ENCODE peak calls at places on chromosomes 3 and 15, in four cellular contexts. K is endothelial cell of umbilical vein, B is IMR-90, J is K562. N is an unnamed sample.

GRCh38 chr3:81459733-81460132 is 301.7 kb downstream of the GBE1 start:
- DNase-seq in K (no peak), J (no peak), B (no peak), N (no peak)

GRCh38 chr3:77648214-77648613 is 608.3 kb downstream of the ROBO2 start:
- DNase-seq in K (no peak), J (no peak), B (no peak), N (no peak)

GRCh38 chr3:11624161-11624560 is 19.6 kb downstream of the VGLL4 start:
- DNase-seq in J (no peak), B (peak; percentile 61), K (peak; percentile 42), N (no peak)

GRCh38 chr3:141021261-141021660 is 29.9 kb upstream of the SPSB4 start:
- DNase-seq in J (no peak), K (no peak), B (no peak), N (no peak)

GRCh38 chr15:31467361-31467760 is 140.7 kb downstream of the KLF13 start:
- DNase-seq in K (no peak), B (no peak), J (no peak), N (no peak)

GRCh38 chr15:88076246-88076645 is 180.3 kb downstream of the NTRK3 start:
- DNase-seq in B (no peak), J (no peak), K (no peak), N (no peak)

GRCh38 chr15:85770014-85770721 is 24.6 kb downstream of the KLHL25 start:
- DNase-seq in B (no peak), K (no peak), J (no peak), N (no peak)

GRCh38 chr15:51234181-51234927 is 104.0 kb downstream of the CYP19A1 start:
- DNase-seq in K (no peak), J (no peak), B (no peak), N (no peak)

GRCh38 chr3:186239321-186239720 is 122.7 kb downstream of the DGKG start:
- DNase-seq in K (no peak), B (no peak), J (no peak), N (no peak)

GRCh38 chr15:49314729-49315128 is 108.3 kb upstream of the FGF7 start:
- DNase-seq in K (no peak), J (no peak), B (no peak), N (no peak)

GRCh38 chr3:126156468-126156867 is 23.9 kb downstream of the ALDH1L1 start:
- DNase-seq in J (peak; percentile 27), K (no peak), B (no peak), N (no peak)

GRCh38 chr3:57029924-57030323 is 30.5 kb upstream of the SPATA12 start:
- DNase-seq in J (peak; percentile 8), B (no peak), K (no peak), N (no peak)

GRCh38 chr3:169339386-169339785 is 324.1 kb downstream of the MECOM start:
- DNase-seq in J (no peak), B (no peak), K (no peak), N (no peak)

GRCh38 chr15:61796056-61796455 is 264.2 kb downstream of the VPS13C start:
- DNase-seq in B (peak; percentile 4), J (no peak), K (no peak), N (peak; percentile 55)

GRCh38 chr15:70142322-70143191 is 44.8 kb upstream of the TLE3 start:
- DNase-seq in K (peak; percentile 75), J (peak; percentile 12), B (peak; percentile 85), N (no peak)

DNA sequence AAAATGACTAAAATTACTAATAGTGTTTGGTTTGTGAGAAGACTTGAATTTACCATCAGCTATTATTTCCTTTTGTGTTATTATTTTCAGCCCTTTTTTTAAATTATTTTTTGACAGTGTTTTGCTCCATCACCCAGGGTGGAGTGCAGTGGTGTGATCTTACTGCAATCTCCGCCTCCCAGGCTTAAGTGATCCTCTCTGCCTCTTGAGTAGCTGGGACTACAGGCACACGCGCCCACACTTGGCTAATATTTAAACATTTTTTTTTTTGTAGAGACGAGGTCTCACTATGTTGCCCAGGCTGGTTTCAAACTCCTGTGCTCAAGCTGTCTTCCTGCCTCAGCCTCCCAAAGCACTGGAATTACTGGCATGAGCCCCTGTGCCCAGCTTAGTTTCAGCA is 31.7 kb upstream of the UTS2B start:
- DNase-seq in B (no peak), K (no peak), J (no peak), N (no peak)
- H3K9me1 ChIP-seq in B (peaks cover 12% of the 10 kb centered on the region), K (no peaks in the 10 kb centered on the region), J (no peaks in the 10 kb centered on the region), N (no peaks in the 10 kb centered on the region)

GRCh38 chr3:12926660-12927059 is 85.3 kb upstream of the RPL32 start:
- DNase-seq in J (no peak), B (no peak), K (no peak), N (no peak)

GRCh38 chr3:12922881-12923431 is 81.6 kb upstream of the RPL32 start:
- DNase-seq in B (no peak), K (peak; percentile 25), J (peak; percentile 26), N (no peak)

GRCh38 chr3:12924437-12924836 is 83.1 kb upstream of the RPL32 start:
- DNase-seq in K (no peak), B (no peak), J (no peak), N (no peak)

GRCh38 chr3:12922299-12922698 is 80.9 kb upstream of the RPL32 start:
- DNase-seq in B (peak; percentile 15), J (no peak), K (peak; percentile 21), N (no peak)

DNA sequence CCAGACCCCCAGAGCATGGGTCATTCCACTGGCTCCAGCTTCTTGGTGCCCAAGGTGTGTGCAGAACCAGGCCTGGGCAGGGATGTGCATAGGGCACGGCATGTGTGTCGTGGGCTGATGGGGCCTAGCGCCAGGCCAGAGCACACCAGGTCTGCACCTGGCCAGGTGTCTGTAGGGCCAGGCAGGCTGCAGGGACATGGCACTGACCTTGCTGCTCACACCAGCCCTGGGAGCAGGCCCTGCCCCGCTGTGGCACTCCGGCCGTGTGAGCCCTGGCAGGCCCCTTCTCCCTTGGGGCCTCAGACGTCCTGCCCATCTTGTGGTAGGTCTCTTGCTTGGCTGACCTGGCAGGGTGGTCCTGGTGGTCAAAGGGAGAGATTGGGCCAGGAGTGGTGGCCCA is 84.3 kb upstream of the RPL32 start:
- DNase-seq in K (no peak), B (no peak), J (no peak), N (no peak)
- H4K20me1 ChIP-seq in K (no peaks in the 10 kb centered on the region), B (peaks cover 12% of the 10 kb centered on the region), J (peaks cover 14% of the 10 kb centered on the region), N (peaks cover 2% of the 10 kb centered on the region)

GRCh38 chr3:98199020-98199419 is 32.5 kb downstream of the OR5H15 start:
- DNase-seq in B (no peak), J (no peak), K (no peak), N (no peak)
- H3K9me1 ChIP-seq in B (no peaks in the 10 kb centered on the region), J (no peaks in the 10 kb centered on the region), K (no peaks in the 10 kb centered on the region), N (no peaks in the 10 kb centered on the region)

GRCh38 chr3:137768021-137768360 is 3.9 kb downstream of the SOX14 start:
- DNase-seq in B (no peak), J (no peak), K (no peak), N (no peak)
- H4K20me1 ChIP-seq in B (no peaks in the 10 kb centered on the region), J (no peaks in the 10 kb centered on the region), K (no peaks in the 10 kb centered on the region), N (peaks cover 3% of the 10 kb centered on the region)

GRCh38 chr3:164236856-164237255 is 841.4 kb downstream of the SI start:
- DNase-seq in B (no peak), J (no peak), K (no peak), N (no peak)

GRCh38 chr3:164230385-164231094 is 847.8 kb downstream of the SI start:
- DNase-seq in J (no peak), K (no peak), B (no peak), N (no peak)

GRCh38 chr3:164235239-164235728 is 843.0 kb downstream of the SI start:
- DNase-seq in B (no peak), K (no peak), J (no peak), N (no peak)

GRCh38 chr3:164233951-164234350 is 844.3 kb downstream of the SI start:
- DNase-seq in B (no peak), K (no peak), J (no peak), N (no peak)

DNA sequence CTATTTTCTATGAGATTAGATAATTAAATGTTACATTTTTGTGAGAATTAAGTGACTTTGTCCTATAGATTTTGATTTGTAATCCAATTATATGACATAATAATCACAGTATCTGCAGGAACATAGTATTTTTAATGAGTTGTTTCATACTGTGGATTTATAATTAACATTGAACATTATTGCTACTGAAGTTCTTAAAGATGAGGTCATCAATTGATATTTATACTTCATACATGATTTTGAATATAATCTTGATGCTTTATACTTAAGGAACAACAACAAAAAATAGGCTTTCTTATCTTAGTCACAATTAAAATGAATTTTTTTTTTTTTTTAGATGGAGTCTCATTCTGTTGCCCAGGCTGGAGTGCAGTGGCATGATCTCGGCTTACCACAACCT is 846.6 kb downstream of the SI start:
- DNase-seq in K (no peak), J (no peak), B (no peak), N (no peak)
- H3K9me1 ChIP-seq in K (no peaks in the 10 kb centered on the region), J (no peaks in the 10 kb centered on the region), B (no peaks in the 10 kb centered on the region), N (no peaks in the 10 kb centered on the region)

DNA sequence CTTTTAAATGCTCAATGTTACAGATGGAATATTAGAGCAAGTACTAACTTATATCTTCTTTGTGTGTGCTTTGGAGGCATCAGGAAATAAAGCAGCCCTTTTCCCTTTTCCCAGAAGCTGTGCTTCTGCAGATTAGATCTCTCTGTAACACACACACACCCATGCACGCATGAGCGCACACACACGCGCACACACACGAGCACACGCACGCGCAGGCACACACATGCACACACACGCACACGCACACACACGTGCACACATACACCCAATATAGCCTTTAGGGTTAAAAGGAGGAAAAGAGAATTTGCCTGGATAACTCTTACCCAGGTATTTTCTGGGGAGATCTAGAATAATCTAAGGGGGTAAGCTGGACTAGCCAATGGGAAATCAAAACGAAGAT is 56.9 kb downstream of the TFRC start:
- DNase-seq in K (no peak), B (no peak), J (no peak), N (no peak)
- H4K20me1 ChIP-seq in K (no peaks in the 10 kb centered on the region), B (no peaks in the 10 kb centered on the region), J (no peaks in the 10 kb centered on the region), N (no peaks in the 10 kb centered on the region)

DNA sequence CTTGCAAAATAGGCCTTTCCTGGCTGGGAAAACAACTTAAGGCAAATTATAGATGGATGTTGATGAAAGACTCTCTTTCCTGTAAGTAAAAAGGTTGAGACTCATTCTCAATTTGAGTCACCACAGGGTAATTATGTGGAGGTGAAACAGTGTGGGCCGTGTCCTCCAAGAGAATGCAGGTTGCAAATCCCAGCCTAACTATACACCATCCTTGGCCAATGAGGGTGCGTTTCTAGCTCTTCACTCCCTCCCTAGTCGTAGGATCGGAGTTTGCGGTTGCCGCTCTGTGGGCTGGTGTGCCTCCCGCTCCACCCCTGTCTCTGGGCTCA is 259.9 kb downstream of the PLCL2 start:
- DNase-seq in J (no peak), B (no peak), K (no peak), N (no peak)
- H3K9me1 ChIP-seq in J (no peaks in the 10 kb centered on the region), B (no peaks in the 10 kb centered on the region), K (no peaks in the 10 kb centered on the region), N (no peaks in the 10 kb centered on the region)

DNA sequence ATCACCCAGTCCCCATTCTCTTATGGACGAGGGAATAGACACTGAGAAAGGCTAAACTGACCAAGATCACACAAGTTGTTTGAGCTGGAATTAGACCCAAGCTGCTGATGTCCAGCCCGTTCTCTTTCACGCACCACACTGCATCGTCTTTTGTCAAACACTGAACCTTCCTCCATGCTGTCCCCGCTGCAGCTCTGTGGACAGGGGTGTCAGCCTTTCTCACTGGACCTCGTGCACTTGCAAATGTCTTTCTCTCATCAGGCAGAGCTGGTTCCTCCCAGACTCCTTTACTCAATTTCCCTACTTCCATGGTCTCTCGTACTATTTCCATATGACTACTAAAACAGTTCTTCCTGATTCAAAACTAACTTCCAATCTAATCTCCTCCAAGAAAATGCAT is 161.6 kb downstream of the MEIS2 start:
- DNase-seq in B (no peak), J (no peak), K (no peak), N (no peak)
- H4K20me1 ChIP-seq in B (no peaks in the 10 kb centered on the region), J (no peaks in the 10 kb centered on the region), K (no peaks in the 10 kb centered on the region), N (no peaks in the 10 kb centered on the region)

GRCh38 chr3:146222204-146223046 is 28.5 kb downstream of the PLSCR4 start:
- DNase-seq in K (peak; percentile 95), B (peak; percentile 33), J (peak; percentile 5), N (no peak)
- H3K9me1 ChIP-seq in K (no peaks in the 10 kb centered on the region), B (no peaks in the 10 kb centered on the region), J (no peaks in the 10 kb centered on the region), N (no peaks in the 10 kb centered on the region)

N was measured in keratinocyte.